ENCODE peak calls at places on chromosome 16, in ten cellular contexts. U is COR-L47; M is tibial nerve; K is stimulated activated CD8-positive, alpha-beta memory T cell treated with anti-CD3 and anti-CD28 coated beads, Interleukin-4, amount 100 ng/mL, for 4 hours; C is activated CD8-positive, alpha-beta memory T cell treated with anti-CD3 and anti-CD28 coated beads for 4 hours; Y is effector CD4-positive, alpha-beta T cell; X is HEK293T; L is stimulated activated naive CD4-positive, alpha-beta T cell; W is AG08395; Z is NCI-H1092 treated with DMSO at 0.1 percent for 48 hours. R is an unnamed sample.
A peak's percentile ranks its signal among the peaks of the same experiment; 100 is the strongest.

GRCh38 chr16:430904-431303 is 5.5 kb downstream of the RAB11FIP3 start:
- DNase-seq in Z (no peak), C (no peak), W (no peak), Y (no peak), K (no peak), U (no peak), M (no peak), L (no peak), X (no peak), R (no peak)

GRCh38 chr16:10536814-10537389 is 43.5 kb downstream of the EMP2 start:
- DNase-seq in K (no peak), L (no peak), U (no peak), X (no peak), Z (no peak), W (no peak), C (no peak), M (no peak), Y (no peak), R (no peak)

GRCh38 chr16:50478021-50478772 is 70.0 kb upstream of the NKD1 start:
- DNase-seq in Z (peak; percentile 54), Y (no peak), W (no peak), K (no peak), L (no peak), X (no peak), C (no peak), U (no peak), M (no peak), R (no peak)

GRCh38 chr16:58021661-58022551 is 3.6 kb upstream of the MMP15 start:
- DNase-seq in X (no peak), C (no peak), M (no peak), K (no peak), Y (no peak), W (peak; percentile 36), Z (no peak), L (no peak), U (no peak), R (no peak)

GRCh38 chr16:59116744-59117143 is 382.6 kb upstream of the GOT2 start:
- DNase-seq in Z (no peak), M (no peak), U (no peak), K (no peak), Y (no peak), X (no peak), L (no peak), C (no peak), W (no peak), R (no peak)

GRCh38 chr16:4327782-4328579 is 12.1 kb downstream of the GLIS2 start:
- DNase-seq in U (no peak), Y (peak; percentile 30), K (no peak), W (peak; percentile 84), C (no peak), Z (peak; percentile 62), M (peak; percentile 62), L (peak; percentile 47), X (no peak), R (peak; percentile 45)

GRCh38 chr16:2497116-2497630 is 16.6 kb upstream of the ATP6V0C start:
- DNase-seq in X (no peak), Y (no peak), C (no peak), K (no peak), W (no peak), Z (peak; percentile 75), U (no peak), L (no peak), M (no peak), R (no peak)

GRCh38 chr16:969508-970378 is 1.0 kb downstream of the LMF1 start:
- DNase-seq in L (no peak), Z (no peak), U (no peak), Y (no peak), W (peak; percentile 49), K (no peak), C (no peak), X (peak; percentile 40), M (no peak), R (no peak)

GRCh38 chr16:84593825-84594724 is 23.8 kb downstream of the COTL1 start:
- DNase-seq in X (no peak), C (peak; percentile 54), Z (no peak), W (no peak), Y (peak; percentile 73), K (peak; percentile 38), U (no peak), L (peak; percentile 61), M (no peak), R (no peak)

GRCh38 chr16:78310990-78311561 is 211.6 kb downstream of the WWOX start:
- DNase-seq in Y (no peak), C (no peak), L (no peak), U (no peak), Z (no peak), W (no peak), M (no peak), K (no peak), X (no peak), R (no peak)

GRCh38 chr16:79185681-79186080 is 414.9 kb downstream of the MAF start:
- DNase-seq in Y (no peak), Z (no peak), L (no peak), C (no peak), U (no peak), K (no peak), M (no peak), X (no peak), W (no peak), R (no peak)

GRCh38 chr16:1989826-1990335 is at the start of gene SYNGR3:
- DNase-seq in U (no peak), W (no peak), L (no peak), Y (no peak), Z (no peak), C (no peak), M (no peak), X (no peak), K (no peak), R (no peak)

GRCh38 chr16:2962334-2963073 is 1.6 kb upstream of the KREMEN2 start:
- DNase-seq in X (no peak), M (no peak), Y (no peak), U (no peak), Z (no peak), L (no peak), C (no peak), W (no peak), K (no peak), R (no peak)

GRCh38 chr16:8720080-8720966 is 45.9 kb downstream of the ABAT start:
- DNase-seq in Z (peak; percentile 96), U (no peak), M (no peak), W (no peak), C (no peak), L (no peak), Y (no peak), K (no peak), X (peak; percentile 38), R (no peak)

GRCh38 chr16:73060216-73060615 is 12.3 kb upstream of the ZFHX3 start:
- DNase-seq in C (no peak), M (no peak), Z (peak; percentile 79), U (no peak), X (no peak), L (no peak), Y (no peak), K (no peak), W (no peak), R (no peak)

GRCh38 chr16:72992142-72992601 is 55.8 kb downstream of the ZFHX3 start:
- DNase-seq in C (no peak), L (no peak), Z (no peak), M (no peak), X (no peak), W (no peak), K (no peak), Y (no peak), U (no peak), R (no peak)

GRCh38 chr16:86630471-86630870 is 52.1 kb downstream of the FOXL1 start:
- DNase-seq in Y (no peak), U (no peak), L (no peak), K (no peak), W (no peak), Z (no peak), C (no peak), M (peak; percentile 22), X (no peak), R (no peak)

GRCh38 chr16:2591476-2592240 is 53.8 kb downstream of the PDPK1 start:
- DNase-seq in W (no peak), U (no peak), L (no peak), Y (no peak), X (no peak), M (no peak), Z (no peak), K (no peak), C (no peak), R (no peak)

GRCh38 chr16:79278506-79278905 is 322.0 kb downstream of the MAF start:
- DNase-seq in X (no peak), W (no peak), M (no peak), Y (peak; percentile 31), C (peak; percentile 24), L (peak; percentile 24), K (peak; percentile 15), U (no peak), Z (no peak), R (no peak)

GRCh38 chr16:78175287-78175686 is 75.8 kb downstream of the WWOX start:
- DNase-seq in M (no peak), K (no peak), Y (no peak), U (no peak), W (no peak), X (no peak), C (no peak), Z (no peak), L (no peak), R (no peak)

GRCh38 chr16:75702247-75702646 is 986 bp upstream of the DUXB start:
- DNase-seq in Z (no peak), M (no peak), K (no peak), C (no peak), W (no peak), Y (no peak), X (no peak), L (no peak), U (no peak), R (no peak)

GRCh38 chr16:69397821-69398521 is 12.2 kb upstream of the TERF2 start:
- DNase-seq in X (peak; percentile 62), W (peak; percentile 70), K (no peak), U (peak; percentile 13), L (no peak), M (peak; percentile 57), Z (peak; percentile 38), Y (no peak), C (no peak), R (no peak)

GRCh38 chr16:27221576-27222498 is 18.5 kb downstream of the KDM8 start:
- DNase-seq in Y (no peak), M (no peak), L (no peak), C (no peak), W (peak; percentile 82), U (no peak), X (no peak), Z (peak; percentile 47), K (no peak), R (peak; percentile 63)

GRCh38 chr16:22300427-22301071 is 3.3 kb downstream of the POLR3E start:
- DNase-seq in X (peak; percentile 59), L (peak; percentile 36), Y (no peak), M (peak; percentile 36), Z (peak; percentile 15), U (peak; percentile 19), W (peak; percentile 80), C (peak; percentile 25), K (no peak), R (no peak)

GRCh38 chr16:64982581-64982980 is 139.3 kb downstream of the CDH11 start:
- DNase-seq in X (no peak), L (no peak), M (no peak), Y (no peak), U (no peak), Z (no peak), K (no peak), C (no peak), W (no peak), R (peak; percentile 67)

GRCh38 chr16:11262915-11263314 is 6.2 kb downstream of the TNP2 start:
- DNase-seq in M (no peak), K (no peak), Z (no peak), X (no peak), W (no peak), C (no peak), L (no peak), U (no peak), Y (no peak), R (no peak)

GRCh38 chr16:2090819-2091721 is 43.3 kb downstream of the TSC2 start:
- DNase-seq in W (peak; percentile 48), Z (no peak), L (no peak), Y (peak; percentile 11), K (no peak), M (peak; percentile 36), U (no peak), X (peak; percentile 82), C (no peak), R (no peak)

GRCh38 chr16:30137897-30138296 is 14.9 kb upstream of the MAPK3 start:
- DNase-seq in U (no peak), K (no peak), Z (no peak), Y (no peak), W (no peak), X (no peak), C (no peak), L (no peak), M (no peak), R (no peak)

R was measured in AG09319.